ENCODE peak calls at places on chromosomes 11 and 22, in nine cellular contexts. One of them, this sample, is unnamed.

GRCh38 chr11:20864628-20865027 is 195.2 kb downstream of the NELL1 start:
- DNase-seq in endothelial cell of umbilical vein: no peak
- DNase-seq in AG04450: no peak
- DNase-seq in heart left ventricle: no peak
- DNase-seq in AG09309: no peak
- DNase-seq in astrocyte of the spinal cord: no peak
- DNase-seq in glutamatergic neuron: no peak
- DNase-seq in upper lobe of right lung: no peak
- DNase-seq in HL-60: no peak
- DNase-seq in this sample: no peak

GRCh38 chr11:100776212-100776896 is 89.3 kb downstream of the ARHGAP42 start:
- DNase-seq in endothelial cell of umbilical vein: peak
- DNase-seq in AG09309: no peak
- DNase-seq in upper lobe of right lung: no peak
- DNase-seq in heart left ventricle: no peak
- DNase-seq in AG04450: peak
- DNase-seq in astrocyte of the spinal cord: peak
- DNase-seq in HL-60: no peak
- DNase-seq in glutamatergic neuron: no peak
- DNase-seq in this sample: peak

GRCh38 chr22:38177044-38177443 is 4.6 kb downstream of the PLA2G6 start:
- DNase-seq in astrocyte of the spinal cord: no peak
- DNase-seq in glutamatergic neuron: no peak
- DNase-seq in AG04450: no peak
- DNase-seq in heart left ventricle: no peak
- DNase-seq in AG09309: no peak
- DNase-seq in HL-60: peak
- DNase-seq in endothelial cell of umbilical vein: no peak
- DNase-seq in upper lobe of right lung: no peak
- DNase-seq in this sample: no peak

GRCh38 chr11:44622190-44622650 is 56.8 kb downstream of the CD82 start:
- DNase-seq in heart left ventricle: no peak
- DNase-seq in AG09309: no peak
- DNase-seq in astrocyte of the spinal cord: no peak
- DNase-seq in endothelial cell of umbilical vein: no peak
- DNase-seq in HL-60: no peak
- DNase-seq in upper lobe of right lung: peak
- DNase-seq in glutamatergic neuron: no peak
- DNase-seq in AG04450: no peak
- DNase-seq in this sample: no peak

GRCh38 chr11:14414470-14415461 is 55.8 kb upstream of the RRAS2 start:
- DNase-seq in HL-60: no peak
- DNase-seq in AG09309: no peak
- DNase-seq in upper lobe of right lung: no peak
- DNase-seq in AG04450: no peak
- DNase-seq in endothelial cell of umbilical vein: no peak
- DNase-seq in glutamatergic neuron: no peak
- DNase-seq in astrocyte of the spinal cord: no peak
- DNase-seq in heart left ventricle: no peak
- DNase-seq in this sample: no peak

GRCh38 chr22:38338772-38339379 is 21.6 kb upstream of the CSNK1E start:
- DNase-seq in HL-60: peak
- DNase-seq in heart left ventricle: no peak
- DNase-seq in upper lobe of right lung: peak
- DNase-seq in AG04450: no peak
- DNase-seq in astrocyte of the spinal cord: no peak
- DNase-seq in endothelial cell of umbilical vein: no peak
- DNase-seq in glutamatergic neuron: peak
- DNase-seq in AG09309: no peak
- DNase-seq in this sample: no peak

GRCh38 chr11:124194696-124195418 is 11.7 kb downstream of the OR10D3 start:
- DNase-seq in glutamatergic neuron: peak
- DNase-seq in AG04450: peak
- DNase-seq in AG09309: peak
- DNase-seq in astrocyte of the spinal cord: peak
- DNase-seq in heart left ventricle: no peak
- DNase-seq in upper lobe of right lung: no peak
- DNase-seq in endothelial cell of umbilical vein: peak
- DNase-seq in HL-60: peak
- DNase-seq in this sample: peak

GRCh38 chr22:40196628-40197027 is 18.9 kb downstream of the TNRC6B start:
- DNase-seq in HL-60: no peak
- DNase-seq in AG04450: peak
- DNase-seq in AG09309: no peak
- DNase-seq in upper lobe of right lung: no peak
- DNase-seq in heart left ventricle: peak
- DNase-seq in glutamatergic neuron: no peak
- DNase-seq in endothelial cell of umbilical vein: peak
- DNase-seq in astrocyte of the spinal cord: peak
- DNase-seq in this sample: peak

GRCh38 chr22:48895341-48895740 is 932.3 kb downstream of the BRD1 start:
- DNase-seq in endothelial cell of umbilical vein: no peak
- DNase-seq in AG04450: no peak
- DNase-seq in heart left ventricle: no peak
- DNase-seq in AG09309: no peak
- DNase-seq in astrocyte of the spinal cord: no peak
- DNase-seq in upper lobe of right lung: peak
- DNase-seq in HL-60: no peak
- DNase-seq in glutamatergic neuron: no peak
- DNase-seq in this sample: no peak

GRCh38 chr22:16866167-16866566 is 41.0 kb upstream of the XKR3 start:
- DNase-seq in heart left ventricle: no peak
- DNase-seq in glutamatergic neuron: no peak
- DNase-seq in upper lobe of right lung: no peak
- DNase-seq in endothelial cell of umbilical vein: no peak
- DNase-seq in AG09309: no peak
- DNase-seq in HL-60: no peak
- DNase-seq in astrocyte of the spinal cord: no peak
- DNase-seq in AG04450: no peak
- DNase-seq in this sample: no peak

GRCh38 chr11:61076506-61077304 is 25.6 kb upstream of the CD5 start:
- DNase-seq in AG04450: no peak
- DNase-seq in glutamatergic neuron: no peak
- DNase-seq in upper lobe of right lung: no peak
- DNase-seq in endothelial cell of umbilical vein: no peak
- DNase-seq in heart left ventricle: no peak
- DNase-seq in HL-60: no peak
- DNase-seq in astrocyte of the spinal cord: no peak
- DNase-seq in AG09309: no peak
- DNase-seq in this sample: no peak

GRCh38 chr11:72642815-72643511 is 31.3 kb downstream of the PDE2A start:
- DNase-seq in astrocyte of the spinal cord: peak
- DNase-seq in AG04450: no peak
- DNase-seq in heart left ventricle: peak
- DNase-seq in glutamatergic neuron: peak
- DNase-seq in upper lobe of right lung: peak
- DNase-seq in endothelial cell of umbilical vein: peak
- DNase-seq in AG09309: no peak
- DNase-seq in HL-60: peak
- DNase-seq in this sample: no peak

GRCh38 chr11:62005231-62005661 is 37.8 kb upstream of the FTH1 start:
- DNase-seq in astrocyte of the spinal cord: no peak
- DNase-seq in endothelial cell of umbilical vein: no peak
- DNase-seq in glutamatergic neuron: peak
- DNase-seq in upper lobe of right lung: no peak
- DNase-seq in AG09309: no peak
- DNase-seq in HL-60: no peak
- DNase-seq in heart left ventricle: no peak
- DNase-seq in AG04450: no peak
- DNase-seq in this sample: no peak

GRCh38 chr11:11420512-11420911 is 67.5 kb upstream of the CSNK2A3 start:
- DNase-seq in heart left ventricle: no peak
- DNase-seq in astrocyte of the spinal cord: no peak
- DNase-seq in AG04450: no peak
- DNase-seq in endothelial cell of umbilical vein: peak
- DNase-seq in HL-60: no peak
- DNase-seq in AG09309: no peak
- DNase-seq in glutamatergic neuron: no peak
- DNase-seq in upper lobe of right lung: no peak
- DNase-seq in this sample: no peak

GRCh38 chr11:282171-282570 is 4.0 kb downstream of the NLRP6 start:
- DNase-seq in HL-60: no peak
- DNase-seq in AG09309: no peak
- DNase-seq in upper lobe of right lung: no peak
- DNase-seq in glutamatergic neuron: no peak
- DNase-seq in astrocyte of the spinal cord: no peak
- DNase-seq in heart left ventricle: no peak
- DNase-seq in endothelial cell of umbilical vein: no peak
- DNase-seq in AG04450: no peak
- DNase-seq in this sample: no peak

GRCh38 chr11:66969584-66970205 is 5.4 kb upstream of the C11orf86 start:
- DNase-seq in glutamatergic neuron: no peak
- DNase-seq in AG04450: peak
- DNase-seq in upper lobe of right lung: no peak
- DNase-seq in HL-60: no peak
- DNase-seq in astrocyte of the spinal cord: peak
- DNase-seq in heart left ventricle: no peak
- DNase-seq in endothelial cell of umbilical vein: no peak
- DNase-seq in AG09309: peak
- DNase-seq in this sample: peak

GRCh38 chr11:9664276-9665171 is 647 bp downstream of the SWAP70 start:
- DNase-seq in glutamatergic neuron: no peak
- DNase-seq in AG04450: no peak
- DNase-seq in endothelial cell of umbilical vein: peak
- DNase-seq in upper lobe of right lung: peak
- DNase-seq in heart left ventricle: peak
- DNase-seq in AG09309: no peak
- DNase-seq in HL-60: peak
- DNase-seq in astrocyte of the spinal cord: peak
- DNase-seq in this sample: peak

GRCh38 chr22:33544707-33545106 is 375.6 kb downstream of the LARGE1 start:
- DNase-seq in glutamatergic neuron: no peak
- DNase-seq in endothelial cell of umbilical vein: no peak
- DNase-seq in heart left ventricle: no peak
- DNase-seq in AG04450: no peak
- DNase-seq in AG09309: no peak
- DNase-seq in HL-60: no peak
- DNase-seq in astrocyte of the spinal cord: no peak
- DNase-seq in upper lobe of right lung: no peak
- DNase-seq in this sample: no peak

DNA sequence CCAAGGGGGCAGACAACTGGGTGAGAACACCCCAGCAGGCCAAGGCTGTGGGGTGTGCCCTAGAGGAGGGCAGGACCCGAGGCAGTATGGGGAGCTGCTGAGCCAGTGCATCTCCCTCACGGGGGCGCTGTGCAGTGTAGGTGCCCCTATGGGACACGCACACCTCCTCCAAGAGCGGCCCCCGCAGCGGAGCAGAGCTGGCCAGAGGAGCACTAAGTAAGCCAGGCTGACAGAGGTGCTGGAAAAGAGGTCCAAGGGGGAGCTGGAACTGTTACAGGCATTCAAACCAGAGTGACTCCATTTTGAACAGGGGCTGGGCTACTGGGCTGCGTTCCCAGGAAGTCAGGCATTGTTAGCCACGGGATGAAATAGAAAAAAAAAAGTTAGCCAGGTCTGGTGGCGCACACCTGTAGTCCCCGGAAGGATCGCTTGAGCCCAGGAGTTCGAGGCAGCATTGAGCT is 41.8 kb downstream of the TST start:
- DNase-seq in endothelial cell of umbilical vein: peak
- DNase-seq in HL-60: peak
- DNase-seq in AG04450: no peak
- DNase-seq in astrocyte of the spinal cord: peak
- DNase-seq in glutamatergic neuron: peak
- DNase-seq in upper lobe of right lung: peak
- DNase-seq in AG09309: no peak
- DNase-seq in heart left ventricle: peak
- DNase-seq in this sample: peak
- TF ChIP-seq CTCF in endothelial cell of umbilical vein: peak
- TF ChIP-seq CTCF in HL-60: no peak
- TF ChIP-seq CTCF in AG04450: peak
- TF ChIP-seq CTCF in astrocyte of the spinal cord: peak
- TF ChIP-seq CTCF in glutamatergic neuron: no peak
- TF ChIP-seq CTCF in upper lobe of right lung: peak
- TF ChIP-seq CTCF in AG09309: peak
- TF ChIP-seq CTCF in heart left ventricle: peak
- TF ChIP-seq CTCF in this sample: peak

GRCh38 chr11:69166186-69167115 is 10.7 kb downstream of the SMIM38 start:
- DNase-seq in glutamatergic neuron: no peak
- DNase-seq in endothelial cell of umbilical vein: peak
- DNase-seq in AG09309: peak
- DNase-seq in AG04450: peak
- DNase-seq in upper lobe of right lung: no peak
- DNase-seq in HL-60: peak
- DNase-seq in heart left ventricle: peak
- DNase-seq in astrocyte of the spinal cord: peak
- DNase-seq in this sample: peak
- TF ChIP-seq CTCF in glutamatergic neuron: no peak
- TF ChIP-seq CTCF in endothelial cell of umbilical vein: no peak
- TF ChIP-seq CTCF in AG09309: peak
- TF ChIP-seq CTCF in AG04450: peak
- TF ChIP-seq CTCF in upper lobe of right lung: peak
- TF ChIP-seq CTCF in HL-60: no peak
- TF ChIP-seq CTCF in heart left ventricle: peak
- TF ChIP-seq CTCF in astrocyte of the spinal cord: peak
- TF ChIP-seq CTCF in this sample: peak

GRCh38 chr11:82176365-82176764 is 557.3 kb downstream of the FAM181B start:
- DNase-seq in astrocyte of the spinal cord: no peak
- DNase-seq in AG04450: no peak
- DNase-seq in AG09309: no peak
- DNase-seq in upper lobe of right lung: no peak
- DNase-seq in glutamatergic neuron: no peak
- DNase-seq in endothelial cell of umbilical vein: no peak
- DNase-seq in HL-60: no peak
- DNase-seq in heart left ventricle: no peak
- DNase-seq in this sample: no peak

GRCh38 chr11:82176945-82177344 is 556.7 kb downstream of the FAM181B start:
- DNase-seq in AG09309: no peak
- DNase-seq in AG04450: no peak
- DNase-seq in astrocyte of the spinal cord: no peak
- DNase-seq in glutamatergic neuron: no peak
- DNase-seq in heart left ventricle: no peak
- DNase-seq in upper lobe of right lung: no peak
- DNase-seq in endothelial cell of umbilical vein: no peak
- DNase-seq in HL-60: no peak
- DNase-seq in this sample: no peak

DNA sequence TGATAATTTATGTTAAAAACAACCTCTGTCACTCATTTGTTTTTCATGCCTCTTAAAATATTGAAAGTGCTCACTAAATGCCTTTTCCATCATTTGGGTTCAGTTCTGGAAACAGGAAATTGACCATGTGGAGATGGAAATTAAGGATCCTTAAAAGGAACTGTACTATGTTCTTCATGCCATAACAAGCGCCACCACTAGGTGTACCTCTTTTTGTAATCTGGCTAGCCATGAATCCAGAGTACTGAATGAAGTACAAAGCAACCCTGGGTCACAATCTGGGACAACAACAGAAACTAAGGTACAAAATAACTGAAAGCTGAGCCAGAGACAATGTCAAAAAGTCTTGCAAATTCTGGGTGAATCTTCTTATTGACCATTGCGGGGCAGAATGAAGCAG is 559.1 kb downstream of the FAM181B start:
- DNase-seq in AG09309: no peak
- DNase-seq in AG04450: no peak
- DNase-seq in heart left ventricle: no peak
- DNase-seq in HL-60: no peak
- DNase-seq in glutamatergic neuron: no peak
- DNase-seq in endothelial cell of umbilical vein: no peak
- DNase-seq in upper lobe of right lung: no peak
- DNase-seq in astrocyte of the spinal cord: no peak
- DNase-seq in this sample: no peak
- TF ChIP-seq CTCF in AG09309: no peak
- TF ChIP-seq CTCF in AG04450: peak
- TF ChIP-seq CTCF in heart left ventricle: no peak
- TF ChIP-seq CTCF in HL-60: no peak
- TF ChIP-seq CTCF in glutamatergic neuron: peak
- TF ChIP-seq CTCF in endothelial cell of umbilical vein: no peak
- TF ChIP-seq CTCF in upper lobe of right lung: no peak
- TF ChIP-seq CTCF in astrocyte of the spinal cord: peak
- TF ChIP-seq CTCF in this sample: peak

GRCh38 chr11:118485273-118485672 is 42.0 kb upstream of the TTC36 start:
- DNase-seq in endothelial cell of umbilical vein: no peak
- DNase-seq in HL-60: no peak
- DNase-seq in glutamatergic neuron: no peak
- DNase-seq in AG04450: no peak
- DNase-seq in astrocyte of the spinal cord: no peak
- DNase-seq in AG09309: no peak
- DNase-seq in upper lobe of right lung: no peak
- DNase-seq in heart left ventricle: no peak
- DNase-seq in this sample: no peak
- TF ChIP-seq CTCF in endothelial cell of umbilical vein: no peak
- TF ChIP-seq CTCF in HL-60: no peak
- TF ChIP-seq CTCF in glutamatergic neuron: no peak
- TF ChIP-seq CTCF in AG04450: peak
- TF ChIP-seq CTCF in astrocyte of the spinal cord: no peak
- TF ChIP-seq CTCF in AG09309: no peak
- TF ChIP-seq CTCF in upper lobe of right lung: no peak
- TF ChIP-seq CTCF in heart left ventricle: no peak
- TF ChIP-seq CTCF in this sample: peak